ENCODE peak calls at places on chromosomes 7 and 10, in seven cellular contexts. One of them, this sample, is unnamed.

GRCh38 chr7:17234398-17235021 is 63.9 kb upstream of the AHR start:
- DNase-seq in thoracic aorta: no peak
- DNase-seq in IMR-90: peak; percentile 95
- DNase-seq in AG09309: peak; percentile 89
- DNase-seq in HL-60: peak; percentile 69
- DNase-seq in astrocyte of the spinal cord: peak; percentile 96
- DNase-seq in kidney epithelial cell: peak; percentile 90
- DNase-seq in this sample: peak; percentile 67

GRCh38 chr7:66883716-66884115 is 37.3 kb upstream of the TMEM248 start:
- DNase-seq in kidney epithelial cell: no peak
- DNase-seq in AG09309: no peak
- DNase-seq in astrocyte of the spinal cord: peak; percentile 24
- DNase-seq in thoracic aorta: no peak
- DNase-seq in HL-60: no peak
- DNase-seq in IMR-90: peak; percentile 77
- DNase-seq in this sample: no peak

GRCh38 chr7:158270856-158271413 is 316.7 kb downstream of the PTPRN2 start:
- DNase-seq in HL-60: no peak
- DNase-seq in kidney epithelial cell: no peak
- DNase-seq in AG09309: no peak
- DNase-seq in astrocyte of the spinal cord: no peak
- DNase-seq in thoracic aorta: no peak
- DNase-seq in IMR-90: no peak
- DNase-seq in this sample: no peak

GRCh38 chr10:351770-352318 is 216.6 kb downstream of the ZMYND11 start:
- DNase-seq in IMR-90: no peak
- DNase-seq in astrocyte of the spinal cord: no peak
- DNase-seq in kidney epithelial cell: no peak
- DNase-seq in HL-60: no peak
- DNase-seq in thoracic aorta: no peak
- DNase-seq in AG09309: no peak
- DNase-seq in this sample: no peak

GRCh38 chr10:14389981-14390590 is 59.4 kb upstream of the FRMD4A start:
- DNase-seq in IMR-90: no peak
- DNase-seq in HL-60: no peak
- DNase-seq in AG09309: no peak
- DNase-seq in thoracic aorta: no peak
- DNase-seq in kidney epithelial cell: no peak
- DNase-seq in astrocyte of the spinal cord: no peak
- DNase-seq in this sample: peak; percentile 65

GRCh38 chr7:151436446-151437162 is 3.3 kb downstream of the CRYGN start:
- DNase-seq in AG09309: no peak
- DNase-seq in kidney epithelial cell: no peak
- DNase-seq in IMR-90: peak; percentile 4
- DNase-seq in HL-60: no peak
- DNase-seq in thoracic aorta: no peak
- DNase-seq in astrocyte of the spinal cord: no peak
- DNase-seq in this sample: no peak

GRCh38 chr10:110008518-110009339 is 945 bp downstream of the ADD3 start:
- DNase-seq in IMR-90: no peak
- DNase-seq in kidney epithelial cell: no peak
- DNase-seq in thoracic aorta: no peak
- DNase-seq in AG09309: no peak
- DNase-seq in HL-60: no peak
- DNase-seq in astrocyte of the spinal cord: no peak
- DNase-seq in this sample: no peak

GRCh38 chr10:72328829-72329204 is 25.9 kb downstream of the DNAJB12 start:
- DNase-seq in IMR-90: no peak
- DNase-seq in thoracic aorta: no peak
- DNase-seq in AG09309: no peak
- DNase-seq in HL-60: no peak
- DNase-seq in kidney epithelial cell: no peak
- DNase-seq in astrocyte of the spinal cord: no peak
- DNase-seq in this sample: no peak

GRCh38 chr7:66306243-66306642 is 101.1 kb downstream of the TPST1 start:
- DNase-seq in kidney epithelial cell: no peak
- DNase-seq in AG09309: no peak
- DNase-seq in IMR-90: peak; percentile 15
- DNase-seq in HL-60: no peak
- DNase-seq in astrocyte of the spinal cord: no peak
- DNase-seq in thoracic aorta: no peak
- DNase-seq in this sample: no peak

GRCh38 chr10:111973306-111973705 is 210.3 kb downstream of the GPAM start:
- DNase-seq in thoracic aorta: no peak
- DNase-seq in kidney epithelial cell: no peak
- DNase-seq in IMR-90: no peak
- DNase-seq in HL-60: no peak
- DNase-seq in AG09309: no peak
- DNase-seq in astrocyte of the spinal cord: no peak
- DNase-seq in this sample: no peak

GRCh38 chr10:83122336-83122735 is 1017.0 kb upstream of the GHITM start:
- DNase-seq in IMR-90: no peak
- DNase-seq in kidney epithelial cell: no peak
- DNase-seq in AG09309: peak; percentile 63
- DNase-seq in thoracic aorta: no peak
- DNase-seq in astrocyte of the spinal cord: no peak
- DNase-seq in HL-60: no peak
- DNase-seq in this sample: no peak

GRCh38 chr7:25025218-25025671 is 45.3 kb upstream of the OSBPL3 start:
- DNase-seq in astrocyte of the spinal cord: peak; percentile 79
- DNase-seq in HL-60: no peak
- DNase-seq in thoracic aorta: no peak
- DNase-seq in AG09309: peak; percentile 53
- DNase-seq in kidney epithelial cell: peak; percentile 84
- DNase-seq in IMR-90: peak; percentile 94
- DNase-seq in this sample: no peak

GRCh38 chr10:86085136-86085535 is 281.5 kb downstream of the GRID1 start:
- DNase-seq in thoracic aorta: no peak
- DNase-seq in kidney epithelial cell: no peak
- DNase-seq in HL-60: no peak
- DNase-seq in AG09309: no peak
- DNase-seq in astrocyte of the spinal cord: no peak
- DNase-seq in IMR-90: no peak
- DNase-seq in this sample: no peak

GRCh38 chr7:85512802-85513201 is 325.9 kb upstream of the SEMA3D start:
- DNase-seq in astrocyte of the spinal cord: no peak
- DNase-seq in IMR-90: no peak
- DNase-seq in kidney epithelial cell: no peak
- DNase-seq in AG09309: no peak
- DNase-seq in thoracic aorta: no peak
- DNase-seq in HL-60: no peak
- DNase-seq in this sample: no peak

GRCh38 chr10:6977641-6978627 is 397.9 kb upstream of the PRKCQ start:
- DNase-seq in astrocyte of the spinal cord: no peak
- DNase-seq in AG09309: no peak
- DNase-seq in thoracic aorta: no peak
- DNase-seq in IMR-90: no peak
- DNase-seq in HL-60: no peak
- DNase-seq in kidney epithelial cell: no peak
- DNase-seq in this sample: no peak

GRCh38 chr7:68833442-68833841 is 764.8 kb upstream of the AUTS2 start:
- DNase-seq in astrocyte of the spinal cord: no peak
- DNase-seq in thoracic aorta: no peak
- DNase-seq in AG09309: no peak
- DNase-seq in HL-60: no peak
- DNase-seq in IMR-90: no peak
- DNase-seq in kidney epithelial cell: no peak
- DNase-seq in this sample: no peak

GRCh38 chr7:80453699-80454340 is 58.0 kb downstream of the GNAT3 start:
- DNase-seq in astrocyte of the spinal cord: peak; percentile 45
- DNase-seq in AG09309: no peak
- DNase-seq in IMR-90: peak; percentile 56
- DNase-seq in thoracic aorta: no peak
- DNase-seq in kidney epithelial cell: no peak
- DNase-seq in HL-60: no peak
- DNase-seq in this sample: no peak

GRCh38 chr10:48287417-48288391 is 13.2 kb upstream of the FRMPD2 start:
- DNase-seq in HL-60: no peak
- DNase-seq in thoracic aorta: no peak
- DNase-seq in astrocyte of the spinal cord: no peak
- DNase-seq in IMR-90: no peak
- DNase-seq in AG09309: no peak
- DNase-seq in kidney epithelial cell: peak; percentile 44
- DNase-seq in this sample: peak; percentile 37

GRCh38 chr10:124672181-124672638 is 72.0 kb downstream of the FAM53B start:
- DNase-seq in AG09309: no peak
- DNase-seq in IMR-90: no peak
- DNase-seq in thoracic aorta: no peak
- DNase-seq in HL-60: no peak
- DNase-seq in astrocyte of the spinal cord: no peak
- DNase-seq in kidney epithelial cell: no peak
- DNase-seq in this sample: no peak

GRCh38 chr7:152145853-152146466 is 120.5 kb downstream of the GALNT11 start:
- DNase-seq in HL-60: no peak
- DNase-seq in astrocyte of the spinal cord: peak; percentile 81
- DNase-seq in thoracic aorta: no peak
- DNase-seq in kidney epithelial cell: peak; percentile 5
- DNase-seq in IMR-90: peak; percentile 71
- DNase-seq in AG09309: peak; percentile 45
- DNase-seq in this sample: no peak

GRCh38 chr7:96418600-96418999 is 96.7 kb upstream of the SLC25A13 start:
- DNase-seq in astrocyte of the spinal cord: no peak
- DNase-seq in thoracic aorta: no peak
- DNase-seq in AG09309: no peak
- DNase-seq in HL-60: no peak
- DNase-seq in kidney epithelial cell: no peak
- DNase-seq in IMR-90: no peak
- DNase-seq in this sample: no peak

GRCh38 chr10:63169624-63170023 is 36.5 kb downstream of the NRBF2 start:
- DNase-seq in IMR-90: no peak
- DNase-seq in HL-60: no peak
- DNase-seq in kidney epithelial cell: no peak
- DNase-seq in astrocyte of the spinal cord: no peak
- DNase-seq in AG09309: no peak
- DNase-seq in thoracic aorta: no peak
- DNase-seq in this sample: no peak

GRCh38 chr10:111856631-111857030 is 326.9 kb downstream of the GPAM start:
- DNase-seq in kidney epithelial cell: no peak
- DNase-seq in HL-60: no peak
- DNase-seq in thoracic aorta: no peak
- DNase-seq in astrocyte of the spinal cord: no peak
- DNase-seq in IMR-90: no peak
- DNase-seq in AG09309: no peak
- DNase-seq in this sample: no peak

GRCh38 chr7:26590709-26591108 is 273.7 kb downstream of the SKAP2 start:
- DNase-seq in kidney epithelial cell: no peak
- DNase-seq in astrocyte of the spinal cord: no peak
- DNase-seq in IMR-90: no peak
- DNase-seq in AG09309: no peak
- DNase-seq in thoracic aorta: no peak
- DNase-seq in HL-60: no peak
- DNase-seq in this sample: no peak

GRCh38 chr7:1645071-1646015 is 24.7 kb upstream of the ELFN1 start:
- DNase-seq in kidney epithelial cell: no peak
- DNase-seq in astrocyte of the spinal cord: no peak
- DNase-seq in IMR-90: no peak
- DNase-seq in AG09309: no peak
- DNase-seq in thoracic aorta: no peak
- DNase-seq in HL-60: no peak
- DNase-seq in this sample: no peak

GRCh38 chr7:149873074-149873967 is 448 bp upstream of the ATP6V0E2 start:
- DNase-seq in kidney epithelial cell: peak; percentile 72
- DNase-seq in HL-60: peak; percentile 79
- DNase-seq in thoracic aorta: peak; percentile 82
- DNase-seq in AG09309: peak; percentile 53
- DNase-seq in astrocyte of the spinal cord: peak; percentile 91
- DNase-seq in IMR-90: peak; percentile 89
- DNase-seq in this sample: peak; percentile 75

GRCh38 chr7:77806425-77806824 is 7.9 kb downstream of the PHTF2 start:
- DNase-seq in HL-60: no peak
- DNase-seq in AG09309: no peak
- DNase-seq in thoracic aorta: no peak
- DNase-seq in astrocyte of the spinal cord: no peak
- DNase-seq in IMR-90: no peak
- DNase-seq in kidney epithelial cell: no peak
- DNase-seq in this sample: no peak

GRCh38 chr7:35022725-35023124 is 14.6 kb downstream of the DPY19L1 start:
- DNase-seq in HL-60: no peak
- DNase-seq in astrocyte of the spinal cord: no peak
- DNase-seq in IMR-90: no peak
- DNase-seq in thoracic aorta: no peak
- DNase-seq in kidney epithelial cell: no peak
- DNase-seq in AG09309: no peak
- DNase-seq in this sample: no peak
- H3K4me3 ChIP-seq in HL-60: no peak overlapping the region
- H3K4me3 ChIP-seq in astrocyte of the spinal cord: no peak overlapping the region
- H3K4me3 ChIP-seq in IMR-90: no peak overlapping the region
- H3K4me3 ChIP-seq in thoracic aorta: no peak overlapping the region
- H3K4me3 ChIP-seq in kidney epithelial cell: no peak overlapping the region
- H3K4me3 ChIP-seq in AG09309: no peak overlapping the region
- H3K4me3 ChIP-seq in this sample: no peak overlapping the region

GRCh38 chr7:45408407-45408737 is 165.8 kb upstream of the ADCY1 start:
- DNase-seq in IMR-90: no peak
- DNase-seq in kidney epithelial cell: no peak
- DNase-seq in thoracic aorta: no peak
- DNase-seq in AG09309: no peak
- DNase-seq in HL-60: no peak
- DNase-seq in astrocyte of the spinal cord: no peak
- DNase-seq in this sample: no peak
- TF ChIP-seq CTCF in IMR-90: no peak
- TF ChIP-seq CTCF in kidney epithelial cell: no peak
- TF ChIP-seq CTCF in thoracic aorta: no peak
- TF ChIP-seq CTCF in AG09309: no peak
- TF ChIP-seq CTCF in HL-60: no peak
- TF ChIP-seq CTCF in astrocyte of the spinal cord: no peak
- TF ChIP-seq CTCF in this sample: no peak

DNA sequence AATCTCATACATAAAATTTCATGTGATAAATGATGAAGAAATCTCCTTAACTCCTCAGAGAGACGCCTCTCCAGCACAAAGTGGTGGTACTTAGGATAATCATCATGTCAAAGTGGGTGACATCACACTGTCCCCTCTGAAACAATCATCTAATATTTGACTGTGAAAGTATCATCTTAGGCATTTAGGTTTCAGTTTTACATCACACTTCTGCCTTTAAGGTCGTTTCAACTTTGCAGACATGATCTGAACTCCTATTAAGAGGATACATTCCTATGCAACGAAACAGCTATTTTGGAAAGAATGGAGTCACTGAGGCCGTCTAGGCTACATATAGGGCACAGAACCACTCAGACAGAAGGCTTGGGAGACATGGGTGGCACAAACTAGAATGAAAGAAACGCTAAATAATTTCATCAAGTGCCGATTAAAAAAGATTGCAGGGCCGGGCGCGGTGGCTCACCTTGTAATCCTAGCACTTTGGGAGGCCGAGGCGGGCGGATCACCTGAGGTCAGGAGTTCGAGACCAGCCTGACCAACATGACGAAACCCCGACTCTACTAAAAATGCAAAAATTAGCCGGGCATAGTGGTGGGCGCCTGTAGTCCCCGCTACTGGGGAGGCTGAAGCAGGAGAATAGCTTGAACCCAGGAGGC is 2.0 kb downstream of the VOPP1 start:
- DNase-seq in AG09309: no peak
- DNase-seq in thoracic aorta: no peak
- DNase-seq in IMR-90: no peak
- DNase-seq in astrocyte of the spinal cord: no peak
- DNase-seq in HL-60: no peak
- DNase-seq in kidney epithelial cell: no peak
- DNase-seq in this sample: no peak
- H3K4me3 ChIP-seq in AG09309: no peak overlapping the region
- H3K4me3 ChIP-seq in thoracic aorta: peak overlapping the region; percentile 96
- H3K4me3 ChIP-seq in IMR-90: no peak overlapping the region
- H3K4me3 ChIP-seq in astrocyte of the spinal cord: peak overlapping the region; percentile 80
- H3K4me3 ChIP-seq in HL-60: no peak overlapping the region
- H3K4me3 ChIP-seq in kidney epithelial cell: no peak overlapping the region
- H3K4me3 ChIP-seq in this sample: peak overlapping the region; percentile 95

GRCh38 chr10:119306514-119306951 is 99.2 kb downstream of the GRK5 start:
- DNase-seq in AG09309: no peak
- DNase-seq in HL-60: peak; percentile 57
- DNase-seq in astrocyte of the spinal cord: no peak
- DNase-seq in kidney epithelial cell: no peak
- DNase-seq in thoracic aorta: no peak
- DNase-seq in IMR-90: no peak
- DNase-seq in this sample: peak; percentile 79
- TF ChIP-seq CTCF in AG09309: no peak
- TF ChIP-seq CTCF in HL-60: peak; percentile 69
- TF ChIP-seq CTCF in astrocyte of the spinal cord: peak; percentile 42
- TF ChIP-seq CTCF in kidney epithelial cell: peak; percentile 59
- TF ChIP-seq CTCF in thoracic aorta: no peak
- TF ChIP-seq CTCF in IMR-90: no peak
- TF ChIP-seq CTCF in this sample: peak; percentile 92

This sample was measured in GM12864.